ENCODE peak calls at places on chromosomes 5 and 9, in nine cellular contexts. One of them, this sample, is unnamed.

GRCh38 chr9:82320566-82320965 is 332.0 kb downstream of the SPATA31D1 start:
- DNase-seq in body of pancreas: no peak
- DNase-seq in spleen: no peak
- DNase-seq in CD4-positive, alpha-beta T cell: no peak
- DNase-seq in B cell: no peak
- DNase-seq in hepatocyte: no peak
- DNase-seq in SK-N-SH: no peak
- DNase-seq in HFF-Myc: no peak
- DNase-seq in endothelial cell: no peak
- DNase-seq in this sample: no peak

GRCh38 chr9:83572524-83572923 is 34.3 kb upstream of the FRMD3 start:
- DNase-seq in body of pancreas: no peak
- DNase-seq in spleen: no peak
- DNase-seq in CD4-positive, alpha-beta T cell: no peak
- DNase-seq in B cell: no peak
- DNase-seq in hepatocyte: peak; percentile 28
- DNase-seq in SK-N-SH: no peak
- DNase-seq in HFF-Myc: no peak
- DNase-seq in endothelial cell: no peak
- DNase-seq in this sample: no peak

GRCh38 chr9:104805441-104805840 is 41.5 kb downstream of the NIPSNAP3B start:
- DNase-seq in body of pancreas: no peak
- DNase-seq in spleen: no peak
- DNase-seq in CD4-positive, alpha-beta T cell: no peak
- DNase-seq in B cell: no peak
- DNase-seq in hepatocyte: no peak
- DNase-seq in SK-N-SH: no peak
- DNase-seq in HFF-Myc: no peak
- DNase-seq in endothelial cell: no peak
- DNase-seq in this sample: no peak

GRCh38 chr5:122062205-122062604 is 15.9 kb downstream of the LOX start:
- DNase-seq in body of pancreas: no peak
- DNase-seq in spleen: no peak
- DNase-seq in CD4-positive, alpha-beta T cell: no peak
- DNase-seq in B cell: no peak
- DNase-seq in hepatocyte: no peak
- DNase-seq in SK-N-SH: no peak
- DNase-seq in HFF-Myc: no peak
- DNase-seq in endothelial cell: no peak
- DNase-seq in this sample: no peak

GRCh38 chr9:89310486-89311345 is at the start of gene CKS2:
- DNase-seq in body of pancreas: peak; percentile 100
- DNase-seq in spleen: peak; percentile 100
- DNase-seq in CD4-positive, alpha-beta T cell: peak; percentile 99
- DNase-seq in B cell: peak; percentile 99
- DNase-seq in hepatocyte: peak; percentile 100
- DNase-seq in SK-N-SH: peak; percentile 98
- DNase-seq in HFF-Myc: peak; percentile 100
- DNase-seq in endothelial cell: peak; percentile 99
- DNase-seq in this sample: peak; percentile 100

GRCh38 chr5:32780508-32780919 is 69.4 kb downstream of the NPR3 start:
- DNase-seq in body of pancreas: no peak
- DNase-seq in spleen: no peak
- DNase-seq in CD4-positive, alpha-beta T cell: no peak
- DNase-seq in B cell: no peak
- DNase-seq in hepatocyte: no peak
- DNase-seq in SK-N-SH: no peak
- DNase-seq in HFF-Myc: no peak
- DNase-seq in endothelial cell: no peak
- DNase-seq in this sample: no peak

GRCh38 chr5:113232667-113233066 is 202.1 kb downstream of the TSSK1B start:
- DNase-seq in body of pancreas: peak; percentile 56
- DNase-seq in spleen: no peak
- DNase-seq in CD4-positive, alpha-beta T cell: no peak
- DNase-seq in B cell: no peak
- DNase-seq in hepatocyte: no peak
- DNase-seq in SK-N-SH: no peak
- DNase-seq in HFF-Myc: no peak
- DNase-seq in endothelial cell: no peak
- DNase-seq in this sample: no peak

GRCh38 chr9:115395511-115396021 is 277.6 kb upstream of the TNC start:
- DNase-seq in body of pancreas: no peak
- DNase-seq in spleen: no peak
- DNase-seq in CD4-positive, alpha-beta T cell: no peak
- DNase-seq in B cell: no peak
- DNase-seq in hepatocyte: peak; percentile 17
- DNase-seq in SK-N-SH: no peak
- DNase-seq in HFF-Myc: peak; percentile 26
- DNase-seq in endothelial cell: no peak
- DNase-seq in this sample: no peak

GRCh38 chr5:68543212-68543611 is 327.7 kb downstream of the PIK3R1 start:
- DNase-seq in body of pancreas: peak; percentile 15
- DNase-seq in spleen: no peak
- DNase-seq in CD4-positive, alpha-beta T cell: no peak
- DNase-seq in B cell: peak; percentile 9
- DNase-seq in hepatocyte: no peak
- DNase-seq in SK-N-SH: no peak
- DNase-seq in HFF-Myc: no peak
- DNase-seq in endothelial cell: no peak
- DNase-seq in this sample: no peak

GRCh38 chr5:73213566-73213998 is 40.6 kb downstream of the TMEM174 start:
- DNase-seq in body of pancreas: peak; percentile 18
- DNase-seq in spleen: no peak
- DNase-seq in CD4-positive, alpha-beta T cell: no peak
- DNase-seq in B cell: no peak
- DNase-seq in hepatocyte: no peak
- DNase-seq in SK-N-SH: no peak
- DNase-seq in HFF-Myc: peak; percentile 86
- DNase-seq in endothelial cell: no peak
- DNase-seq in this sample: peak; percentile 34

GRCh38 chr5:141172381-141173204 is at the start of gene PCDHB7:
- DNase-seq in body of pancreas: no peak
- DNase-seq in spleen: no peak
- DNase-seq in CD4-positive, alpha-beta T cell: no peak
- DNase-seq in B cell: no peak
- DNase-seq in hepatocyte: no peak
- DNase-seq in SK-N-SH: peak; percentile 49
- DNase-seq in HFF-Myc: no peak
- DNase-seq in endothelial cell: peak; percentile 51
- DNase-seq in this sample: peak; percentile 26
- TF ChIP-seq CTCF in body of pancreas: no peak
- TF ChIP-seq CTCF in spleen: peak; percentile 11
- TF ChIP-seq CTCF in CD4-positive, alpha-beta T cell: peak; percentile 37
- TF ChIP-seq CTCF in B cell: peak; percentile 44
- TF ChIP-seq CTCF in hepatocyte: peak; percentile 3
- TF ChIP-seq CTCF in SK-N-SH: peak; percentile 64
- TF ChIP-seq CTCF in HFF-Myc: peak; percentile 51
- TF ChIP-seq CTCF in endothelial cell: peak; percentile 75
- TF ChIP-seq CTCF in this sample: peak; percentile 73

GRCh38 chr5:164051745-164052144 is 546.3 kb downstream of the MAT2B start:
- DNase-seq in body of pancreas: no peak
- DNase-seq in spleen: no peak
- DNase-seq in CD4-positive, alpha-beta T cell: no peak
- DNase-seq in B cell: no peak
- DNase-seq in hepatocyte: no peak
- DNase-seq in SK-N-SH: no peak
- DNase-seq in HFF-Myc: no peak
- DNase-seq in endothelial cell: no peak
- DNase-seq in this sample: no peak

GRCh38 chr5:164052536-164053090 is 547.2 kb downstream of the MAT2B start:
- DNase-seq in body of pancreas: no peak
- DNase-seq in spleen: no peak
- DNase-seq in CD4-positive, alpha-beta T cell: no peak
- DNase-seq in B cell: no peak
- DNase-seq in hepatocyte: no peak
- DNase-seq in SK-N-SH: no peak
- DNase-seq in HFF-Myc: no peak
- DNase-seq in endothelial cell: no peak
- DNase-seq in this sample: no peak

GRCh38 chr5:164053123-164053522 is 547.7 kb downstream of the MAT2B start:
- DNase-seq in body of pancreas: no peak
- DNase-seq in spleen: no peak
- DNase-seq in CD4-positive, alpha-beta T cell: no peak
- DNase-seq in B cell: no peak
- DNase-seq in hepatocyte: no peak
- DNase-seq in SK-N-SH: peak; percentile 2
- DNase-seq in HFF-Myc: no peak
- DNase-seq in endothelial cell: no peak
- DNase-seq in this sample: no peak

GRCh38 chr5:164054461-164054860 is 549.0 kb downstream of the MAT2B start:
- DNase-seq in body of pancreas: no peak
- DNase-seq in spleen: no peak
- DNase-seq in CD4-positive, alpha-beta T cell: no peak
- DNase-seq in B cell: no peak
- DNase-seq in hepatocyte: no peak
- DNase-seq in SK-N-SH: no peak
- DNase-seq in HFF-Myc: no peak
- DNase-seq in endothelial cell: no peak
- DNase-seq in this sample: no peak

DNA sequence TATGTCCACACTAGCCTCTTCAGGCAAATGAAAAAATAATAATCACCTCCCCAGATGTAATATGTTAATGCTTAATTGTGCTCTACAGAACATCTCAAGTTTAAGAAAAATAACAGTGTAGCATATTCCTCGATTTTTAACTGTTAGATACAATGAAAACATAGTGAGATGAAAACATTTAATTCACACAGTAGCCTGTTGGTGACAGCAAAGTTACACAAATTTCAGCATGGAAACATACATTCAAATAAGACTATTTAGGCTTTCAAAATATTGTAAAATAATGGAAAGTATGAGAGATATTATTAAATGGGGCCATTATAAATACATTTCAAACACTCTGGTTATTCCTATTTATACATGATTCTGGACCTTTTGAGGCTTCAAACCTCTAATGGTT is 543.1 kb downstream of the MAT2B start:
- DNase-seq in body of pancreas: no peak
- DNase-seq in spleen: no peak
- DNase-seq in CD4-positive, alpha-beta T cell: no peak
- DNase-seq in B cell: no peak
- DNase-seq in hepatocyte: no peak
- DNase-seq in SK-N-SH: peak; percentile 3
- DNase-seq in HFF-Myc: no peak
- DNase-seq in endothelial cell: no peak
- DNase-seq in this sample: no peak
- TF ChIP-seq CTCF in body of pancreas: peak; percentile 29
- TF ChIP-seq CTCF in spleen: no peak
- TF ChIP-seq CTCF in CD4-positive, alpha-beta T cell: no peak
- TF ChIP-seq CTCF in B cell: no peak
- TF ChIP-seq CTCF in hepatocyte: peak; percentile 57
- TF ChIP-seq CTCF in SK-N-SH: peak; percentile 73
- TF ChIP-seq CTCF in HFF-Myc: no peak
- TF ChIP-seq CTCF in endothelial cell: no peak
- TF ChIP-seq CTCF in this sample: no peak

GRCh38 chr5:147359551-147359950 is 124.7 kb downstream of the STK32A start:
- DNase-seq in body of pancreas: no peak
- DNase-seq in spleen: no peak
- DNase-seq in CD4-positive, alpha-beta T cell: no peak
- DNase-seq in B cell: no peak
- DNase-seq in hepatocyte: no peak
- DNase-seq in SK-N-SH: no peak
- DNase-seq in HFF-Myc: no peak
- DNase-seq in endothelial cell: no peak
- DNase-seq in this sample: no peak

DNA sequence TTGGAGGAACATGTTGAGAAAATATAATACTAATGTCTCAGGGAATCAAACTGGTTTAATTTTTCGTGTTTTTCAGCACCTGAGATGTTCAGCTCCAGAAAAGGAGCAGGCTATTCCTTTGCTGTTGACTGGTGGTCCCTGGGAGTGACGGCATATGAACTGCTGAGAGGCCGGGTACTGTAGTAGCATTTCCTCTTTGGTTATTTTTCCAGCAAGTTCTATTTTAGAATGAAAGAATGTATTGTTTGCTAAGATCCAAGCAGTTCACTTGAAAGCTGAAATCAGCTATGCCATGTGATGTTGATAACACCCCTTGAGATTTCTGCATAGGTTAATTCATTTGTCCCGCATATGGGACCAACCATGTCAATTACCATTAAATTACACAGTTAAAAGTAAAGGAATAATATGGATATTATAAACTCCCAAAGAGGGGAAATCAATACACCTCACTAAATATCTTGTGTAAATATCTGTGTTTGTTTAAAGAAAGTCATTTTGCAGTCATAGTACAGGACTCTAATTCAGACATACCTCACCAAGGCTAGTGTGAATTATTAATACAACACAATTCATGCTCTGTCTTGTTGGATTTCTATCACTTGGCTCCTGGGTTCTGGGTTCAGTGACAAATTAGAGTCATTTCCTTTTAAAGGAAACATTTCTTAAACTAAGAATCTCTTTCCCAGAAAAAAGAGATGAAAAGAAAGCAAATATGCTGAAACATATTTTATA is 126.8 kb downstream of the STK32A start:
- DNase-seq in body of pancreas: no peak
- DNase-seq in spleen: no peak
- DNase-seq in CD4-positive, alpha-beta T cell: no peak
- DNase-seq in B cell: no peak
- DNase-seq in hepatocyte: no peak
- DNase-seq in SK-N-SH: no peak
- DNase-seq in HFF-Myc: no peak
- DNase-seq in endothelial cell: no peak
- DNase-seq in this sample: no peak
- TF ChIP-seq CTCF in body of pancreas: no peak
- TF ChIP-seq CTCF in spleen: no peak
- TF ChIP-seq CTCF in CD4-positive, alpha-beta T cell: no peak
- TF ChIP-seq CTCF in B cell: no peak
- TF ChIP-seq CTCF in hepatocyte: no peak
- TF ChIP-seq CTCF in SK-N-SH: no peak
- TF ChIP-seq CTCF in HFF-Myc: no peak
- TF ChIP-seq CTCF in endothelial cell: no peak
- TF ChIP-seq CTCF in this sample: no peak

DNA sequence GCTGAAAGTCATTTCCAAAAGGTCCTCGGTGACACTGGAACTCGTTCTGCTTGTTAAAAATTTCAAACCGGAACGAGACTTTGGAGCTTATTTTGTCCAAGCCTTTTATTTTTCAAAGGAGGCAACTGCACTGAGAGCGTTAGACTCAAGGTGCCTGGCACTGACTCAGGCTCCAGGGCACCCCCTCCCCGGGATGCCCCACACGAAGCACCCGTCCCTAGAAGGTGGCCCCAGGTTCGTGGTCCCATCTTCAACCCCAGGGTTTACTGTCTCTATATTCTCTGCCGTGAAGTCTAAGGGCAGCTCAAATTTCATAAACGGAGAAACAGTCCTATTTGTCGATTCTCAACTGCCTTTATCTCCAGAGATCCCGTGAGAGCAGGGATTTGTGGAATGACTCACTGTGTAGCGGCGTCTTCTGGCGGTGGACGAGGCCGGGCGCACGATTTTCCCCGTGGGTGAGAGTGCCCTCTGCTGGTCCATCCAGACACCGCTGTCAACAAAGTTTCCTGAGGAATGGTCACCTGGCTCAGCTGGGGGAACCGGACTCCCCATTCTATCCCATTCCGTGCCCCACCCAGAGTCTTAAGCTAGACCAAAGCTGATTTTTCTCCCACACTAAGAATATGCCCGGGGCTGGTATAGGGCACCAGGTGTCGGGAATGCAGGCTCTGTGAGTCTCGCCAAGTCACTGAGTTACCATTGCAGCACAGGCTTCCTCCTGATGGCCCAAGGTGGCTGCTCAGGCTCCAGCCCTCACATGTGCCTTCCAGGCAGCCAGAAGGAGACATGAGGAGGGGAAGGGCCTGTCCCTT is 27.1 kb upstream of the SLC6A19 start:
- DNase-seq in body of pancreas: peak; percentile 75
- DNase-seq in spleen: no peak
- DNase-seq in CD4-positive, alpha-beta T cell: no peak
- DNase-seq in B cell: peak; percentile 60
- DNase-seq in hepatocyte: peak; percentile 86
- DNase-seq in SK-N-SH: peak; percentile 82
- DNase-seq in HFF-Myc: peak; percentile 47
- DNase-seq in endothelial cell: peak; percentile 74
- DNase-seq in this sample: peak; percentile 64
- TF ChIP-seq CTCF in body of pancreas: peak; percentile 76
- TF ChIP-seq CTCF in spleen: peak; percentile 52
- TF ChIP-seq CTCF in CD4-positive, alpha-beta T cell: peak; percentile 81
- TF ChIP-seq CTCF in B cell: peak; percentile 69
- TF ChIP-seq CTCF in hepatocyte: peak; percentile 70
- TF ChIP-seq CTCF in SK-N-SH: peak; percentile 82
- TF ChIP-seq CTCF in HFF-Myc: peak; percentile 84
- TF ChIP-seq CTCF in endothelial cell: peak; percentile 64
- TF ChIP-seq CTCF in this sample: peak; percentile 74

This sample was measured in activated CD8-positive, alpha-beta T cell treated with anti-CD3 and anti-CD28 coated beads for 36 hours.